ENCODE peak calls at places on chromosomes 5 and 9, in nine cellular contexts. One of them, this sample, is unnamed.

GRCh38 chr5:168312606-168313297 is 21.3 kb downstream of the WWC1 start:
- DNase-seq in cardiac fibroblast: no peak
- DNase-seq in GM23338: no peak
- DNase-seq in prostate gland: no peak
- DNase-seq in fibroblast of pulmonary artery: no peak
- DNase-seq in heart right ventricle: no peak
- DNase-seq in epithelial cell of proximal tubule: peak; percentile 73
- DNase-seq in uterus: no peak
- DNase-seq in psoas muscle: no peak
- DNase-seq in this sample: no peak

GRCh38 chr5:16934669-16935068 is 1.4 kb downstream of the MYO10 start:
- DNase-seq in fibroblast of pulmonary artery: peak; percentile 42
- DNase-seq in psoas muscle: no peak
- DNase-seq in uterus: no peak
- DNase-seq in epithelial cell of proximal tubule: no peak
- DNase-seq in heart right ventricle: no peak
- DNase-seq in GM23338: peak; percentile 17
- DNase-seq in prostate gland: peak; percentile 10
- DNase-seq in cardiac fibroblast: peak; percentile 38
- DNase-seq in this sample: no peak

GRCh38 chr5:119386945-119387344 is 31.1 kb downstream of the TNFAIP8 start:
- DNase-seq in epithelial cell of proximal tubule: no peak
- DNase-seq in cardiac fibroblast: peak; percentile 58
- DNase-seq in psoas muscle: no peak
- DNase-seq in uterus: peak; percentile 27
- DNase-seq in prostate gland: no peak
- DNase-seq in GM23338: no peak
- DNase-seq in fibroblast of pulmonary artery: peak; percentile 60
- DNase-seq in heart right ventricle: no peak
- DNase-seq in this sample: no peak

GRCh38 chr5:93622240-93622885 is 39.3 kb downstream of the NR2F1 start:
- DNase-seq in epithelial cell of proximal tubule: peak; percentile 42
- DNase-seq in psoas muscle: no peak
- DNase-seq in uterus: peak; percentile 30
- DNase-seq in fibroblast of pulmonary artery: peak; percentile 74
- DNase-seq in prostate gland: no peak
- DNase-seq in cardiac fibroblast: peak; percentile 72
- DNase-seq in GM23338: peak; percentile 80
- DNase-seq in heart right ventricle: no peak
- DNase-seq in this sample: no peak

GRCh38 chr5:164207646-164208045 is 702.2 kb downstream of the MAT2B start:
- DNase-seq in uterus: no peak
- DNase-seq in cardiac fibroblast: peak; percentile 6
- DNase-seq in heart right ventricle: no peak
- DNase-seq in fibroblast of pulmonary artery: peak; percentile 29
- DNase-seq in GM23338: no peak
- DNase-seq in prostate gland: no peak
- DNase-seq in psoas muscle: no peak
- DNase-seq in epithelial cell of proximal tubule: no peak
- DNase-seq in this sample: no peak

GRCh38 chr5:174811438-174811837 is 87.1 kb downstream of the MSX2 start:
- DNase-seq in GM23338: no peak
- DNase-seq in epithelial cell of proximal tubule: no peak
- DNase-seq in heart right ventricle: no peak
- DNase-seq in fibroblast of pulmonary artery: no peak
- DNase-seq in uterus: no peak
- DNase-seq in prostate gland: no peak
- DNase-seq in cardiac fibroblast: no peak
- DNase-seq in psoas muscle: no peak
- DNase-seq in this sample: no peak

GRCh38 chr5:155085282-155085990 is 71.9 kb downstream of the KIF4B start:
- DNase-seq in uterus: no peak
- DNase-seq in GM23338: no peak
- DNase-seq in prostate gland: no peak
- DNase-seq in cardiac fibroblast: no peak
- DNase-seq in epithelial cell of proximal tubule: no peak
- DNase-seq in psoas muscle: no peak
- DNase-seq in heart right ventricle: no peak
- DNase-seq in fibroblast of pulmonary artery: no peak
- DNase-seq in this sample: no peak

GRCh38 chr5:158992104-158992740 is 107.5 kb downstream of the EBF1 start:
- DNase-seq in fibroblast of pulmonary artery: peak; percentile 74
- DNase-seq in prostate gland: no peak
- DNase-seq in uterus: no peak
- DNase-seq in GM23338: no peak
- DNase-seq in epithelial cell of proximal tubule: no peak
- DNase-seq in psoas muscle: no peak
- DNase-seq in heart right ventricle: no peak
- DNase-seq in cardiac fibroblast: peak; percentile 86
- DNase-seq in this sample: no peak

GRCh38 chr5:104344809-104345512 is 782.4 kb upstream of the NUDT12 start:
- DNase-seq in uterus: no peak
- DNase-seq in cardiac fibroblast: peak; percentile 50
- DNase-seq in GM23338: no peak
- DNase-seq in prostate gland: no peak
- DNase-seq in psoas muscle: no peak
- DNase-seq in heart right ventricle: no peak
- DNase-seq in epithelial cell of proximal tubule: no peak
- DNase-seq in fibroblast of pulmonary artery: peak; percentile 84
- DNase-seq in this sample: no peak

GRCh38 chr5:104352954-104353353 is 790.4 kb upstream of the NUDT12 start:
- DNase-seq in epithelial cell of proximal tubule: no peak
- DNase-seq in psoas muscle: no peak
- DNase-seq in GM23338: no peak
- DNase-seq in heart right ventricle: no peak
- DNase-seq in uterus: no peak
- DNase-seq in prostate gland: no peak
- DNase-seq in cardiac fibroblast: no peak
- DNase-seq in fibroblast of pulmonary artery: no peak
- DNase-seq in this sample: no peak

GRCh38 chr5:104345513-104345823 is 782.9 kb upstream of the NUDT12 start:
- DNase-seq in fibroblast of pulmonary artery: no peak
- DNase-seq in psoas muscle: no peak
- DNase-seq in heart right ventricle: no peak
- DNase-seq in uterus: no peak
- DNase-seq in prostate gland: no peak
- DNase-seq in epithelial cell of proximal tubule: no peak
- DNase-seq in cardiac fibroblast: no peak
- DNase-seq in GM23338: no peak
- DNase-seq in this sample: no peak

DNA sequence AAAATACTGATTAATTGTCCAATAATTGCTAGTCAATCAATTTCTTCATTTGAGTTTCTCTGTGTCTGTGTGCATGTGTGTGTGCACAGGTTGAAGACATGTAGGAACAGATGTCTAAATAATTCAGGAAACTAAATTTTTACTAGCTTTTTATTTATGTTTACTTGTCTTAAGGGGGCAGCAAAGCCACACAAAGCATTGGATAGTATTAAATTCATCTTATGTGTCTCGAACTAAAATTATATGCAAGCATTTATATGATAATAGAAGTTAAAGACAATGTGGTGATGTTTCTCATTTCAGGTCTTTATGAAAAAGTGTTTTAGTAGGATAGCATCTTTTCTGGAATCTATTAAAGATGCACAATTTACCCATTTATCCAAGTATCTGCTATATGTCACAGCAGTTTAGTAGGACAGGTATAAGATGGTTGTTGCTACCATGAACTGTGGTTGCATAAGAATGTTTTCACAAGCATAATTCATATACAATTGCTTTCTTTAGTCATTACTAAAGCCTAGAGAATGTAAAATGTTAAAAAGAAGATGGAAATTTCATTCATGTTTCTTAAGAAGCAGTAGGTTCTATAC is 784.6 kb upstream of the NUDT12 start:
- DNase-seq in prostate gland: no peak
- DNase-seq in psoas muscle: no peak
- DNase-seq in uterus: no peak
- DNase-seq in fibroblast of pulmonary artery: peak; percentile 66
- DNase-seq in cardiac fibroblast: peak; percentile 58
- DNase-seq in heart right ventricle: no peak
- DNase-seq in GM23338: peak; percentile 17
- DNase-seq in epithelial cell of proximal tubule: no peak
- DNase-seq in this sample: no peak
- TF ChIP-seq CTCF in prostate gland: no peak
- TF ChIP-seq CTCF in psoas muscle: peak; percentile 20
- TF ChIP-seq CTCF in uterus: no peak
- TF ChIP-seq CTCF in fibroblast of pulmonary artery: peak; percentile 43
- TF ChIP-seq CTCF in cardiac fibroblast: peak; percentile 20
- TF ChIP-seq CTCF in heart right ventricle: no peak
- TF ChIP-seq CTCF in GM23338: no peak
- TF ChIP-seq CTCF in epithelial cell of proximal tubule: peak; percentile 49
- TF ChIP-seq CTCF in this sample: no peak

GRCh38 chr9:104746798-104747197 is 685 bp upstream of the NIPSNAP3A start:
- DNase-seq in psoas muscle: no peak
- DNase-seq in prostate gland: no peak
- DNase-seq in fibroblast of pulmonary artery: no peak
- DNase-seq in epithelial cell of proximal tubule: no peak
- DNase-seq in heart right ventricle: no peak
- DNase-seq in uterus: no peak
- DNase-seq in cardiac fibroblast: peak; percentile 2
- DNase-seq in GM23338: peak; percentile 3
- DNase-seq in this sample: no peak
- H3K4me3 ChIP-seq in psoas muscle: peak overlapping the region; percentile 87
- H3K4me3 ChIP-seq in prostate gland: no peak overlapping the region
- H3K4me3 ChIP-seq in fibroblast of pulmonary artery: peak overlapping the region; percentile 76
- H3K4me3 ChIP-seq in epithelial cell of proximal tubule: peak overlapping the region; percentile 88
- H3K4me3 ChIP-seq in heart right ventricle: peak overlapping the region; percentile 67
- H3K4me3 ChIP-seq in uterus: no peak overlapping the region
- H3K4me3 ChIP-seq in cardiac fibroblast: peak overlapping the region; percentile 89
- H3K4me3 ChIP-seq in GM23338: peak overlapping the region; percentile 78
- H3K4me3 ChIP-seq in this sample: peak overlapping the region; percentile 92

GRCh38 chr9:86035827-86036440 is 63.4 kb downstream of the GOLM1 start:
- DNase-seq in GM23338: no peak
- DNase-seq in prostate gland: no peak
- DNase-seq in cardiac fibroblast: no peak
- DNase-seq in psoas muscle: no peak
- DNase-seq in fibroblast of pulmonary artery: no peak
- DNase-seq in heart right ventricle: no peak
- DNase-seq in epithelial cell of proximal tubule: no peak
- DNase-seq in uterus: no peak
- DNase-seq in this sample: no peak

GRCh38 chr9:86036555-86036954 is 62.8 kb downstream of the GOLM1 start:
- DNase-seq in heart right ventricle: no peak
- DNase-seq in psoas muscle: no peak
- DNase-seq in GM23338: no peak
- DNase-seq in uterus: no peak
- DNase-seq in epithelial cell of proximal tubule: no peak
- DNase-seq in cardiac fibroblast: no peak
- DNase-seq in fibroblast of pulmonary artery: no peak
- DNase-seq in prostate gland: peak; percentile 34
- DNase-seq in this sample: no peak

GRCh38 chr9:86040281-86041155 is 58.8 kb downstream of the GOLM1 start:
- DNase-seq in epithelial cell of proximal tubule: no peak
- DNase-seq in cardiac fibroblast: no peak
- DNase-seq in fibroblast of pulmonary artery: no peak
- DNase-seq in GM23338: no peak
- DNase-seq in psoas muscle: no peak
- DNase-seq in uterus: no peak
- DNase-seq in heart right ventricle: no peak
- DNase-seq in prostate gland: no peak
- DNase-seq in this sample: no peak

DNA sequence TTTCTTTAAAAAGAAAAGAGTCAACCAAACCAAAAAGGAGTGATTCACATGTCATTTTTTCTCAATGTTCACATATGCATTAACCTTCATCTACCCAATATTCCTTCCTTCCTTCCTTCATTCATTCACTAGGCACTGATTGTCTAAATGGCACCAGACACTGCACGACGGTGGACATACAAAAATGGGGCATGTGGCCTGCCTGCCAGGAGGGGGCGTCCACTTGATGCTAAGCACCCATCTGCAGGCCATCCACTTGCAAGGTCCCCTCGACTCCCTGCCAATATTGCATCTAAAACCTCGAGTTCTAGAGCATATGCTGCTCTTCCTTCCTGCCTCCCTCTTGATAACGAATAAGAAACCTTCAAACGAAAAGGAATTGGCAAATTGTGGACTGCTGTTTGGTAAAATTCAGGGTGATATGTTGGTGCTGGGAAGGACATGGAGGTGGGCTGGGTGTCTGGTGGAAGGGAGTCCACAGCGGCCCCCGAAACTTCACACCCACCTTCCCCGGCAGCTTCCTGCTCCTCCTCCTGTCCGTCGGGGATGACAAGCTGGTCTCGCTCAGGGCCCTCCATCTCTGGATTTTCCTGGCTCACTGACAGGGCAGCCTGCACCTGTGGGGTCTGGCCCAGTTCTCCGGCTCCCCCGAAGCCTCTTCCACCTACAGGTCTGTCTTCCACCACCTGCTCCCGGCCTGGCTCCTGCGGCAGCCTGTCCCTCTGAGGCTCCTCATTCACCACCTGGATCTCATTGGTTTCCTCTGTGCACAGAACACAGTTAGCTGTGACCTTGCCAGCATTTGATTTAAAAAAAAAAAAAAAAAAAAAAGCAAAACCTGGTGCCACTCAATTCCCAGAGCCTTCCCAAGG is 64.3 kb downstream of the GOLM1 start:
- DNase-seq in prostate gland: no peak
- DNase-seq in psoas muscle: no peak
- DNase-seq in heart right ventricle: no peak
- DNase-seq in cardiac fibroblast: peak; percentile 52
- DNase-seq in epithelial cell of proximal tubule: no peak
- DNase-seq in fibroblast of pulmonary artery: peak; percentile 49
- DNase-seq in GM23338: peak; percentile 83
- DNase-seq in uterus: peak; percentile 38
- DNase-seq in this sample: no peak
- TF ChIP-seq CTCF in prostate gland: peak; percentile 27
- TF ChIP-seq CTCF in psoas muscle: no peak
- TF ChIP-seq CTCF in heart right ventricle: peak; percentile 45
- TF ChIP-seq CTCF in cardiac fibroblast: peak; percentile 66
- TF ChIP-seq CTCF in epithelial cell of proximal tubule: peak; percentile 77
- TF ChIP-seq CTCF in fibroblast of pulmonary artery: peak; percentile 53
- TF ChIP-seq CTCF in GM23338: peak; percentile 85
- TF ChIP-seq CTCF in uterus: peak; percentile 28
- TF ChIP-seq CTCF in this sample: peak; percentile 63

GRCh38 chr5:54531536-54531935 is 14.0 kb downstream of the SNX18 start:
- DNase-seq in prostate gland: no peak
- DNase-seq in cardiac fibroblast: no peak
- DNase-seq in heart right ventricle: no peak
- DNase-seq in psoas muscle: no peak
- DNase-seq in fibroblast of pulmonary artery: no peak
- DNase-seq in uterus: no peak
- DNase-seq in epithelial cell of proximal tubule: no peak
- DNase-seq in GM23338: no peak
- DNase-seq in this sample: no peak

GRCh38 chr5:54535149-54535844 is 17.7 kb downstream of the SNX18 start:
- DNase-seq in heart right ventricle: no peak
- DNase-seq in fibroblast of pulmonary artery: no peak
- DNase-seq in epithelial cell of proximal tubule: no peak
- DNase-seq in GM23338: no peak
- DNase-seq in cardiac fibroblast: no peak
- DNase-seq in psoas muscle: no peak
- DNase-seq in prostate gland: no peak
- DNase-seq in uterus: no peak
- DNase-seq in this sample: no peak

GRCh38 chr5:54537720-54538119 is 20.2 kb downstream of the SNX18 start:
- DNase-seq in cardiac fibroblast: no peak
- DNase-seq in psoas muscle: no peak
- DNase-seq in fibroblast of pulmonary artery: no peak
- DNase-seq in uterus: no peak
- DNase-seq in GM23338: no peak
- DNase-seq in epithelial cell of proximal tubule: no peak
- DNase-seq in heart right ventricle: no peak
- DNase-seq in prostate gland: no peak
- DNase-seq in this sample: no peak

GRCh38 chr5:54533541-54534179 is 16.1 kb downstream of the SNX18 start:
- DNase-seq in epithelial cell of proximal tubule: no peak
- DNase-seq in prostate gland: peak; percentile 47
- DNase-seq in uterus: peak; percentile 36
- DNase-seq in heart right ventricle: no peak
- DNase-seq in cardiac fibroblast: peak; percentile 56
- DNase-seq in fibroblast of pulmonary artery: no peak
- DNase-seq in GM23338: peak; percentile 60
- DNase-seq in psoas muscle: no peak
- DNase-seq in this sample: no peak

DNA sequence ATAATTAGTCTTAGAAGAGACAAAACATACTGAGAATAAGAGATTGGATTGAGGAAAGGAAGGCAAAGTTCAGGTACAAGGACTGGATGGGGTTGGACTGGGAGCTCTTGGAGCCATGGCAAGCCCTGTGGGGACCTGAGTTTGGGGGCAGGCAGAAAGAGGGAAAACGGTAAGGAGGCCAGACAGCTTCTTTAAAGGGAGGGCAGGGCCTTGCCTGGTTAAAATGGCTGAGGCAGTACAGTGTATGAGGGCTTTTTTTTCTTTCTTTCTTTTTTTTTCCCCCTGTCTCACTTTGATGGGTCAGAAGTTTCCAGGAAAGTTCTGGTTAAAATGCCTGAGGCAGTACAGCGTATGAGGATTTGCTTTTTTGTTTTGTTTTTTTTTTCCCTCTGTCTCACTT is 16.7 kb downstream of the SNX18 start:
- DNase-seq in psoas muscle: no peak
- DNase-seq in epithelial cell of proximal tubule: no peak
- DNase-seq in prostate gland: no peak
- DNase-seq in cardiac fibroblast: no peak
- DNase-seq in fibroblast of pulmonary artery: no peak
- DNase-seq in heart right ventricle: no peak
- DNase-seq in GM23338: no peak
- DNase-seq in uterus: no peak
- DNase-seq in this sample: no peak
- H3K4me3 ChIP-seq in psoas muscle: peak overlapping the region; percentile 27
- H3K4me3 ChIP-seq in epithelial cell of proximal tubule: no peak overlapping the region
- H3K4me3 ChIP-seq in prostate gland: no peak overlapping the region
- H3K4me3 ChIP-seq in cardiac fibroblast: no peak overlapping the region
- H3K4me3 ChIP-seq in fibroblast of pulmonary artery: no peak overlapping the region
- H3K4me3 ChIP-seq in heart right ventricle: no peak overlapping the region
- H3K4me3 ChIP-seq in GM23338: no peak overlapping the region
- H3K4me3 ChIP-seq in uterus: no peak overlapping the region
- H3K4me3 ChIP-seq in this sample: no peak overlapping the region